ENCODE peak calls at places on chromosomes 12 and 14, in five cellular contexts. One of them, this sample, is unnamed.

GRCh38 chr12:100489326-100489725 is 15.7 kb downstream of the NR1H4 start:
- DNase-seq in Caco-2: no peak
- DNase-seq in hepatocyte: no peak
- DNase-seq in fibroblast of lung: no peak
- DNase-seq in ovary: no peak
- DNase-seq in this sample: no peak

GRCh38 chr12:47889040-47889439 is 15.8 kb downstream of the VDR start:
- DNase-seq in hepatocyte: no peak
- DNase-seq in fibroblast of lung: no peak
- DNase-seq in Caco-2: no peak
- DNase-seq in ovary: no peak
- DNase-seq in this sample: no peak

GRCh38 chr12:19739195-19739776 is 300.0 kb downstream of the AEBP2 start:
- DNase-seq in fibroblast of lung: peak; percentile 80
- DNase-seq in Caco-2: peak; percentile 59
- DNase-seq in hepatocyte: peak; percentile 75
- DNase-seq in ovary: peak; percentile 54
- DNase-seq in this sample: no peak

GRCh38 chr12:123941000-123941399 is 31.6 kb downstream of the CCDC92 start:
- DNase-seq in ovary: no peak
- DNase-seq in hepatocyte: no peak
- DNase-seq in Caco-2: no peak
- DNase-seq in fibroblast of lung: no peak
- DNase-seq in this sample: no peak

GRCh38 chr12:91854725-91855124 is 290.9 kb downstream of the BTG1 start:
- DNase-seq in hepatocyte: peak; percentile 13
- DNase-seq in Caco-2: no peak
- DNase-seq in fibroblast of lung: peak; percentile 93
- DNase-seq in ovary: peak; percentile 28
- DNase-seq in this sample: no peak

GRCh38 chr12:114013601-114014345 is 47.6 kb upstream of the RBM19 start:
- DNase-seq in Caco-2: peak; percentile 40
- DNase-seq in ovary: no peak
- DNase-seq in hepatocyte: peak; percentile 74
- DNase-seq in fibroblast of lung: peak; percentile 47
- DNase-seq in this sample: peak; percentile 39

GRCh38 chr12:27998170-27999110 is 25.9 kb upstream of the PTHLH start:
- DNase-seq in Caco-2: peak; percentile 63
- DNase-seq in ovary: no peak
- DNase-seq in hepatocyte: no peak
- DNase-seq in fibroblast of lung: no peak
- DNase-seq in this sample: no peak

GRCh38 chr12:79883216-79883615 is 51.7 kb downstream of the PPP1R12A start:
- DNase-seq in Caco-2: no peak
- DNase-seq in fibroblast of lung: no peak
- DNase-seq in ovary: no peak
- DNase-seq in hepatocyte: no peak
- DNase-seq in this sample: no peak

GRCh38 chr12:3453266-3453862 is 37.6 kb upstream of the PRMT8 start:
- DNase-seq in Caco-2: no peak
- DNase-seq in fibroblast of lung: no peak
- DNase-seq in hepatocyte: no peak
- DNase-seq in ovary: no peak
- DNase-seq in this sample: no peak

GRCh38 chr12:105860556-105861207 is 278.1 kb downstream of the NUAK1 start:
- DNase-seq in hepatocyte: peak; percentile 47
- DNase-seq in ovary: no peak
- DNase-seq in fibroblast of lung: no peak
- DNase-seq in Caco-2: peak; percentile 84
- DNase-seq in this sample: no peak

GRCh38 chr12:105409881-105410471 is 79.5 kb downstream of the C12orf75 start:
- DNase-seq in Caco-2: no peak
- DNase-seq in hepatocyte: peak; percentile 24
- DNase-seq in ovary: peak; percentile 24
- DNase-seq in fibroblast of lung: peak; percentile 64
- DNase-seq in this sample: no peak

GRCh38 chr14:97267509-97267908 is 470.3 kb downstream of the VRK1 start:
- DNase-seq in ovary: no peak
- DNase-seq in Caco-2: no peak
- DNase-seq in fibroblast of lung: no peak
- DNase-seq in hepatocyte: no peak
- DNase-seq in this sample: no peak

GRCh38 chr12:114873656-114874055 is 189.7 kb upstream of the TBX3 start:
- DNase-seq in Caco-2: no peak
- DNase-seq in fibroblast of lung: no peak
- DNase-seq in hepatocyte: no peak
- DNase-seq in ovary: no peak
- DNase-seq in this sample: no peak

GRCh38 chr12:10182662-10183061 is 3.8 kb downstream of the TMEM52B start:
- DNase-seq in hepatocyte: peak; percentile 32
- DNase-seq in fibroblast of lung: peak; percentile 95
- DNase-seq in ovary: no peak
- DNase-seq in Caco-2: no peak
- DNase-seq in this sample: no peak

GRCh38 chr12:3603576-3603975 is 112.6 kb downstream of the PRMT8 start:
- DNase-seq in fibroblast of lung: no peak
- DNase-seq in Caco-2: no peak
- DNase-seq in ovary: no peak
- DNase-seq in hepatocyte: no peak
- DNase-seq in this sample: no peak

GRCh38 chr12:13278249-13278787 is 81.8 kb downstream of the EMP1 start:
- DNase-seq in ovary: peak; percentile 72
- DNase-seq in fibroblast of lung: peak; percentile 65
- DNase-seq in Caco-2: peak; percentile 67
- DNase-seq in hepatocyte: peak; percentile 90
- DNase-seq in this sample: no peak

GRCh38 chr12:55842681-55843429 is at the start of gene MMP19:
- DNase-seq in fibroblast of lung: peak; percentile 91
- DNase-seq in hepatocyte: peak; percentile 63
- DNase-seq in Caco-2: peak; percentile 52
- DNase-seq in ovary: peak; percentile 81
- DNase-seq in this sample: no peak

GRCh38 chr14:24251880-24252288 is 9.5 kb upstream of the TINF2 start:
- DNase-seq in ovary: no peak
- DNase-seq in Caco-2: no peak
- DNase-seq in hepatocyte: no peak
- DNase-seq in fibroblast of lung: no peak
- DNase-seq in this sample: no peak

GRCh38 chr12:18387706-18388105 is 126.4 kb downstream of the PIK3C2G start:
- DNase-seq in hepatocyte: no peak
- DNase-seq in ovary: no peak
- DNase-seq in fibroblast of lung: no peak
- DNase-seq in Caco-2: no peak
- DNase-seq in this sample: no peak

GRCh38 chr12:54370218-54370730 is 6.0 kb upstream of the GPR84 start:
- DNase-seq in ovary: peak; percentile 85
- DNase-seq in Caco-2: no peak
- DNase-seq in fibroblast of lung: peak; percentile 83
- DNase-seq in hepatocyte: peak; percentile 90
- DNase-seq in this sample: no peak

GRCh38 chr14:42510071-42510470 is 903.4 kb downstream of the LRFN5 start:
- DNase-seq in fibroblast of lung: no peak
- DNase-seq in ovary: no peak
- DNase-seq in Caco-2: no peak
- DNase-seq in hepatocyte: no peak
- DNase-seq in this sample: no peak

GRCh38 chr14:42504433-42504832 is 897.8 kb downstream of the LRFN5 start:
- DNase-seq in ovary: no peak
- DNase-seq in fibroblast of lung: peak; percentile 69
- DNase-seq in hepatocyte: no peak
- DNase-seq in Caco-2: no peak
- DNase-seq in this sample: no peak

GRCh38 chr14:42513837-42514236 is 907.2 kb downstream of the LRFN5 start:
- DNase-seq in fibroblast of lung: no peak
- DNase-seq in hepatocyte: no peak
- DNase-seq in ovary: no peak
- DNase-seq in Caco-2: no peak
- DNase-seq in this sample: no peak

DNA sequence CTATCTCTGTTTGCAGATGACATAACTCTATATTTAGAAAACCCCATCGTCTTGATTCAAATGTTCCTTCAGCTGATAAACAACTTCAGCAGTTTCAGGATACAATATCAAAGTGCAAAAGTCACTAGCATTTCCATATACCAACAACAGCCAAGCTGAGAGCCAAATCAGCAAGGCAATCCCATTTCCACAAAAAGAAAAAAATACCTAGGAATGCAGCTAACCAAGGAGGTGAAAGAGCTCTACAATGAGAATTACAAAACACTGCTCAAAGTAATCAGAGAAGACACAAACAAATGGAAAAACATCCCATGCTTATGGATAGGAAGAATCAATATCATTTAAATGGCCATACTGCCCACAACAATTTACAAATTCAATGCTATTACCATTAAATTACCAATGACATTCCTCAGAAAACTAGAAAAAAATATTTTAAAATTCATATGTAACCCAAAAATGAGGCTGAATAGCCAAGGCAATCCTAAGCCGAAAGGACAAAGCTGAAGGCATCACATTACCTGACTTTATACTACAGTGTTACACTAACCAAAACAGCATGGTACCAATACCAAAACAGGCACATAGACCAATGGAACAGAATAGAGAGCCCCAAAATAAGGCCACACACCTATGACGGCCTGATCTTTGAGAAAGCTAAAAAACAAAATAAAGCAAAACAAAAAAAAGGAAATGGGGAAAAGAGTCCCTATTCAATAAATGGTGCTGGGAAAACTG is 901.7 kb downstream of the LRFN5 start:
- DNase-seq in fibroblast of lung: no peak
- DNase-seq in hepatocyte: no peak
- DNase-seq in Caco-2: no peak
- DNase-seq in ovary: no peak
- DNase-seq in this sample: no peak
- TF ChIP-seq CTCF in fibroblast of lung: no peak
- TF ChIP-seq CTCF in hepatocyte: no peak
- TF ChIP-seq CTCF in Caco-2: no peak
- TF ChIP-seq CTCF in ovary: no peak
- TF ChIP-seq CTCF in this sample: no peak

GRCh38 chr12:50087995-50088394 is 2.9 kb downstream of the SMARCD1 start:
- DNase-seq in hepatocyte: no peak
- DNase-seq in ovary: no peak
- DNase-seq in fibroblast of lung: peak; percentile 36
- DNase-seq in Caco-2: no peak
- DNase-seq in this sample: no peak

GRCh38 chr12:50087159-50087558 is 2.0 kb downstream of the SMARCD1 start:
- DNase-seq in hepatocyte: no peak
- DNase-seq in ovary: no peak
- DNase-seq in fibroblast of lung: no peak
- DNase-seq in Caco-2: no peak
- DNase-seq in this sample: no peak

GRCh38 chr12:50085615-50085928 is 430 bp downstream of the SMARCD1 start:
- DNase-seq in ovary: no peak
- DNase-seq in fibroblast of lung: no peak
- DNase-seq in Caco-2: no peak
- DNase-seq in hepatocyte: no peak
- DNase-seq in this sample: no peak

GRCh38 chr12:50084775-50085614 is at the start of gene SMARCD1:
- DNase-seq in fibroblast of lung: peak; percentile 93
- DNase-seq in ovary: peak; percentile 91
- DNase-seq in Caco-2: peak; percentile 97
- DNase-seq in hepatocyte: peak; percentile 97
- DNase-seq in this sample: peak; percentile 48

GRCh38 chr12:50086148-50086547 is 1.0 kb downstream of the SMARCD1 start:
- DNase-seq in Caco-2: no peak
- DNase-seq in fibroblast of lung: no peak
- DNase-seq in ovary: no peak
- DNase-seq in hepatocyte: no peak
- DNase-seq in this sample: no peak
- H3K4me3 ChIP-seq in Caco-2: peak overlapping the region; percentile 72
- H3K4me3 ChIP-seq in fibroblast of lung: peak overlapping the region; percentile 52
- H3K4me3 ChIP-seq in ovary: no peak overlapping the region
- H3K4me3 ChIP-seq in hepatocyte: no peak overlapping the region
- H3K4me3 ChIP-seq in this sample: peak overlapping the region; percentile 62

GRCh38 chr12:95146767-95147166 is 70.5 kb downstream of the FGD6 start:
- DNase-seq in ovary: no peak
- DNase-seq in Caco-2: no peak
- DNase-seq in fibroblast of lung: no peak
- DNase-seq in hepatocyte: no peak
- DNase-seq in this sample: no peak
- H3K36me3 ChIP-seq in ovary: no peaks in the 10 kb centered on the region
- H3K36me3 ChIP-seq in Caco-2: no peaks in the 10 kb centered on the region
- H3K36me3 ChIP-seq in fibroblast of lung: no peaks in the 10 kb centered on the region
- H3K36me3 ChIP-seq in hepatocyte: no peaks in the 10 kb centered on the region
- H3K36me3 ChIP-seq in this sample: no peaks in the 10 kb centered on the region

GRCh38 chr14:51398898-51399297 is 158.9 kb downstream of the TMX1 start:
- DNase-seq in Caco-2: no peak
- DNase-seq in hepatocyte: no peak
- DNase-seq in ovary: no peak
- DNase-seq in fibroblast of lung: peak; percentile 83
- DNase-seq in this sample: peak; percentile 59
- TF ChIP-seq CTCF in Caco-2: no peak
- TF ChIP-seq CTCF in hepatocyte: no peak
- TF ChIP-seq CTCF in ovary: no peak
- TF ChIP-seq CTCF in fibroblast of lung: peak; percentile 14
- TF ChIP-seq CTCF in this sample: peak; percentile 10

GRCh38 chr14:68165274-68165843 is 345.8 kb downstream of the RAD51B start:
- DNase-seq in ovary: no peak
- DNase-seq in Caco-2: no peak
- DNase-seq in hepatocyte: no peak
- DNase-seq in fibroblast of lung: no peak
- DNase-seq in this sample: no peak

GRCh38 chr14:68168460-68169109 is 349.0 kb downstream of the RAD51B start:
- DNase-seq in hepatocyte: no peak
- DNase-seq in Caco-2: no peak
- DNase-seq in ovary: no peak
- DNase-seq in fibroblast of lung: no peak
- DNase-seq in this sample: no peak

GRCh38 chr14:68164723-68165122 is 345.1 kb downstream of the RAD51B start:
- DNase-seq in hepatocyte: peak; percentile 49
- DNase-seq in Caco-2: peak; percentile 16
- DNase-seq in fibroblast of lung: no peak
- DNase-seq in ovary: no peak
- DNase-seq in this sample: no peak

GRCh38 chr14:68167717-68168087 is 348.1 kb downstream of the RAD51B start:
- DNase-seq in Caco-2: no peak
- DNase-seq in ovary: no peak
- DNase-seq in hepatocyte: no peak
- DNase-seq in fibroblast of lung: no peak
- DNase-seq in this sample: no peak

DNA sequence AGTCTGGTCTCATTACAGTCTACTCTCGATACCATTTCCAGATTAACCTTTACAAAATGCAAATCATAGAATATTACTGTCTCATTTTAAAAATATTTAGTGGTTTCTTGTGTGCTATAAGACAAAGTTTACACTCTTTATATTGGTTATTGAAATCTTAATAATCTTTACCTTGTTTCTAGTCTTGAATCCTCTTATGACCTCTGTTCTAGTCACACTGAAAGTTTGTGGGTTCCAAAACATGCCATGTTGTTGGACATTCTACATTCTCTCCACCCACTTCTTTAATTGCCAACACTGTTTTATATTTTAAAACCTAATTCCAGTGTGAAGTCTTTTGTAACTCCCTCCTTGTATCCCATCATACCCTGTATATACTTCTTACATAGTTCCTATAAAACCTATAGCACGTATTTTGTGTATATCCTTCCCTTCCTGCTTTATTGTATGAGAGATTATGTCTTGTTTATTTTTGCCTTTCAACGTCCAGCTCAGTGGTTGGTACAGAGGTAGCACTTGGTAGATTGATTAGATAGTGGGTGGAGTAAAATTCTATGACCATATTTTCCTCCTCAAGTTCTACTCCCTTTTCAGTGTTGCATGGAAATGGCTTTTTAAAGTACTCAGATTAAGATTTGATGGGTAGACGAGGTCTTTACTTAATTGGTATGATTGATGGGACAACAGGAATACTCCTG is 347.6 kb downstream of the RAD51B start:
- DNase-seq in ovary: no peak
- DNase-seq in Caco-2: no peak
- DNase-seq in hepatocyte: no peak
- DNase-seq in fibroblast of lung: no peak
- DNase-seq in this sample: no peak
- H3K4me3 ChIP-seq in ovary: no peak overlapping the region
- H3K4me3 ChIP-seq in Caco-2: no peak overlapping the region
- H3K4me3 ChIP-seq in hepatocyte: no peak overlapping the region
- H3K4me3 ChIP-seq in fibroblast of lung: no peak overlapping the region
- H3K4me3 ChIP-seq in this sample: no peak overlapping the region